ENCODE peak calls at places on chromosomes 16 and 17, in four cellular contexts. One of them, this sample, is unnamed.

GRCh38 chr16:82630688-82631087 is 3.9 kb downstream of the CDH13 start:
- DNase-seq in K562: no peak
- DNase-seq in A549: no peak
- DNase-seq in HepG2: no peak
- DNase-seq in this sample: no peak

GRCh38 chr17:80742091-80742490 is 197.5 kb downstream of the RPTOR start:
- DNase-seq in K562: no peak
- DNase-seq in A549: no peak
- DNase-seq in HepG2: no peak
- DNase-seq in this sample: no peak

GRCh38 chr17:1625053-1625452 is 3.6 kb downstream of the SLC43A2 start:
- DNase-seq in K562: no peak
- DNase-seq in A549: no peak
- DNase-seq in HepG2: no peak
- DNase-seq in this sample: no peak

GRCh38 chr17:2905269-2905668 is 109.0 kb downstream of the RAP1GAP2 start:
- DNase-seq in K562: no peak
- DNase-seq in A549: no peak
- DNase-seq in HepG2: no peak
- DNase-seq in this sample: no peak

GRCh38 chr17:60077672-60078519 is 825 bp downstream of the HEATR6 start:
- DNase-seq in K562: peak; percentile 64
- DNase-seq in A549: no peak
- DNase-seq in HepG2: no peak
- DNase-seq in this sample: no peak

GRCh38 chr16:74601131-74601871 is 5.6 kb downstream of the GLG1 start:
- DNase-seq in K562: peak; percentile 55
- DNase-seq in A549: no peak
- DNase-seq in HepG2: no peak
- DNase-seq in this sample: no peak

GRCh38 chr17:35743911-35744328 is 9.1 kb downstream of the GAS2L2 start:
- DNase-seq in K562: peak; percentile 45
- DNase-seq in A549: peak; percentile 49
- DNase-seq in HepG2: no peak
- DNase-seq in this sample: peak; percentile 80

GRCh38 chr17:37239690-37240344 is 136.0 kb upstream of the C17orf78 start:
- DNase-seq in K562: peak; percentile 30
- DNase-seq in A549: peak; percentile 21
- DNase-seq in HepG2: peak; percentile 8
- DNase-seq in this sample: no peak

GRCh38 chr16:11078812-11079459 is 134.6 kb downstream of the CLEC16A start:
- DNase-seq in K562: no peak
- DNase-seq in A549: no peak
- DNase-seq in HepG2: no peak
- DNase-seq in this sample: no peak

GRCh38 chr17:83109793-83110645 is 30.6 kb downstream of the METRNL start:
- DNase-seq in K562: peak; percentile 39
- DNase-seq in A549: peak; percentile 93
- DNase-seq in HepG2: peak; percentile 79
- DNase-seq in this sample: no peak

GRCh38 chr17:80523054-80523744 is 21.4 kb upstream of the RPTOR start:
- DNase-seq in K562: no peak
- DNase-seq in A549: no peak
- DNase-seq in HepG2: no peak
- DNase-seq in this sample: no peak

GRCh38 chr16:62882552-62883221 is 846.4 kb upstream of the CDH8 start:
- DNase-seq in K562: no peak
- DNase-seq in A549: no peak
- DNase-seq in HepG2: no peak
- DNase-seq in this sample: no peak

GRCh38 chr17:47210105-47210504 is 957 bp downstream of the MYL4 start:
- DNase-seq in K562: peak; percentile 62
- DNase-seq in A549: no peak
- DNase-seq in HepG2: no peak
- DNase-seq in this sample: no peak

GRCh38 chr16:11868412-11868980 is 17.2 kb upstream of the RSL1D1 start:
- DNase-seq in K562: no peak
- DNase-seq in A549: no peak
- DNase-seq in HepG2: no peak
- DNase-seq in this sample: no peak

GRCh38 chr17:42120161-42121065 is 754 bp downstream of the KAT2A start:
- DNase-seq in K562: peak; percentile 36
- DNase-seq in A549: no peak
- DNase-seq in HepG2: peak; percentile 43
- DNase-seq in this sample: peak; percentile 73

GRCh38 chr16:88375236-88376052 is 7.3 kb upstream of the ZNF469 start:
- DNase-seq in K562: no peak
- DNase-seq in A549: no peak
- DNase-seq in HepG2: no peak
- DNase-seq in this sample: no peak

GRCh38 chr17:65474658-65475057 is 86.8 kb downstream of the AXIN2 start:
- DNase-seq in K562: no peak
- DNase-seq in A549: peak; percentile 26
- DNase-seq in HepG2: no peak
- DNase-seq in this sample: no peak

GRCh38 chr17:65473985-65474384 is 87.5 kb downstream of the AXIN2 start:
- DNase-seq in K562: no peak
- DNase-seq in A549: no peak
- DNase-seq in HepG2: no peak
- DNase-seq in this sample: no peak

GRCh38 chr17:65473363-65473762 is 88.1 kb downstream of the AXIN2 start:
- DNase-seq in K562: no peak
- DNase-seq in A549: no peak
- DNase-seq in HepG2: no peak
- DNase-seq in this sample: no peak

GRCh38 chr17:65468321-65468720 is 93.1 kb downstream of the AXIN2 start:
- DNase-seq in K562: no peak
- DNase-seq in A549: no peak
- DNase-seq in HepG2: no peak
- DNase-seq in this sample: no peak

DNA sequence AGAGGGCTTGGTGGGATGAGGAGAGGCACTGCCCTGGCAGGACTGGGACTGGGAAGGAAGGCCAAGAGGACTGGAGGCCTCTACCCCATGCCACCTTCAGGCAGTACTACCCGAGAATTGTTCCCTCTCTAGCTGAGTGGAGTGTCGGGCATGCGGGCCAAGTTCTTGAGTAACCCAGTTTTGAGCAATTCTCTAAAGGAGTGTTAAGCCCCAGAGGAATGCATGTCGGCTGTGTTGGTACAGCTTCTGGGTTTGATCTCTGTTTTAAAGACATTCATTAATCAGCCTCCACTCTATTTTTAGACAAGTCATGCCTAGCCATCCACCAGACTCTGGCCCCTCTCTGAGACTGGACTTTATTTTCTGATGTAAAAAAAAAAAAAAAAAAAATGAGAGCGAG is 88.8 kb downstream of the AXIN2 start:
- DNase-seq in K562: no peak
- DNase-seq in A549: no peak
- DNase-seq in HepG2: no peak
- DNase-seq in this sample: no peak
- TF ChIP-seq PHF8 in K562: no peak
- TF ChIP-seq PHF8 in A549: no peak
- TF ChIP-seq PHF8 in HepG2: no peak
- TF ChIP-seq PHF8 in this sample: no peak

GRCh38 chr16:78761427-78761826 is 662.0 kb downstream of the WWOX start:
- DNase-seq in K562: no peak
- DNase-seq in A549: no peak
- DNase-seq in HepG2: no peak
- DNase-seq in this sample: no peak
- TF ChIP-seq PHF8 in K562: no peak
- TF ChIP-seq PHF8 in A549: no peak
- TF ChIP-seq PHF8 in HepG2: no peak
- TF ChIP-seq PHF8 in this sample: no peak

GRCh38 chr16:23131036-23131435 is 18.2 kb downstream of the USP31 start:
- DNase-seq in K562: no peak
- DNase-seq in A549: no peak
- DNase-seq in HepG2: no peak
- DNase-seq in this sample: no peak

GRCh38 chr16:23128056-23128455 is 21.2 kb downstream of the USP31 start:
- DNase-seq in K562: no peak
- DNase-seq in A549: no peak
- DNase-seq in HepG2: no peak
- DNase-seq in this sample: no peak

GRCh38 chr16:23131436-23131835 is 17.8 kb downstream of the USP31 start:
- DNase-seq in K562: no peak
- DNase-seq in A549: no peak
- DNase-seq in HepG2: no peak
- DNase-seq in this sample: no peak

GRCh38 chr16:23131841-23132576 is 17.2 kb downstream of the USP31 start:
- DNase-seq in K562: no peak
- DNase-seq in A549: no peak
- DNase-seq in HepG2: no peak
- DNase-seq in this sample: no peak

GRCh38 chr16:23129686-23130085 is 19.6 kb downstream of the USP31 start:
- DNase-seq in K562: no peak
- DNase-seq in A549: no peak
- DNase-seq in HepG2: no peak
- DNase-seq in this sample: no peak
- TF ChIP-seq PHF8 in K562: no peak
- TF ChIP-seq PHF8 in A549: no peak
- TF ChIP-seq PHF8 in HepG2: no peak
- TF ChIP-seq PHF8 in this sample: no peak

GRCh38 chr17:29874931-29875596 is 55.0 kb downstream of the SSH2 start:
- DNase-seq in K562: peak; percentile 57
- DNase-seq in A549: no peak
- DNase-seq in HepG2: no peak
- DNase-seq in this sample: no peak
- TF ChIP-seq PHF8 in K562: no peak
- TF ChIP-seq PHF8 in A549: no peak
- TF ChIP-seq PHF8 in HepG2: no peak
- TF ChIP-seq PHF8 in this sample: no peak

DNA sequence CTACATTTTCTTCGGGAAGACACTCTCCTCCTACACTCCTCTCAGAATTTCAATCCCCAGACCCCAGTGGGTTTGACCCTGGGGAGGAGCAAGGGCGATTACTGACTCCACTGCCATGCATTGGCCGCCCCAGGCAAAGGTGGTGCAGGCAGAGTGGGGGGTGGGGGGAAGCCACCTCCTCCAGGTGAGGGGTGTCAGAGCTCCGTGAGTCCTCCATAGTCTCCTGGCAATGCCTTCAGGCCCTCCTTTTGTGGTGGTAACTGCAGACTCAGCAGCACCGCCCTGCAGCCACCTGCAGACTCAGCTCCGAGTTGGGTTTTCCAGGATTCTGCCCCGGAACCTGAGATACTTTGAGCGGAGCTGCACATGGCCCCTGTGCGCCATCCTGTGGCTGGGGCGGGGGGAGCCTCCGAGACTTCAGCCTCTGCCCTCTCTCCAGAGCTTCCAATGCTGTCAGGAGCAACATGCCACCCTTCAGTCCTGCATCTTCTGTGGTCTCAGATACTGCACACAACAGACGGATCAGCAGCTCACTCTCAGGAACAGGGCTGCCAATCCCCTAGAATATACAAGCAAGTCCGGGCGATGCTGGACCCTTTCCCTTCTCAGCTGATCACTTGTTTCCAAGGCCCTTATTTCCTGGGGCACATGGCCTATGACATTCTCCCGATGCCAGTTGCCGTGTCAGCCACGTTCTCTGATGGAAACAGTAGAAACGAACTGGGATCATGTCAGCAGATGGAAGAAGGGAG is 2.4 kb upstream of the SLC47A2 start:
- DNase-seq in K562: peak; percentile 15
- DNase-seq in A549: peak; percentile 65
- DNase-seq in HepG2: peak; percentile 38
- DNase-seq in this sample: peak; percentile 78
- TF ChIP-seq PHF8 in K562: no peak
- TF ChIP-seq PHF8 in A549: no peak
- TF ChIP-seq PHF8 in HepG2: no peak
- TF ChIP-seq PHF8 in this sample: no peak

GRCh38 chr17:3961564-3962047 is 2.6 kb downstream of the ATP2A3 start:
- DNase-seq in K562: no peak
- DNase-seq in A549: no peak
- DNase-seq in HepG2: no peak
- DNase-seq in this sample: no peak
- TF ChIP-seq PHF8 in K562: no peak
- TF ChIP-seq PHF8 in A549: no peak
- TF ChIP-seq PHF8 in HepG2: no peak
- TF ChIP-seq PHF8 in this sample: no peak

GRCh38 chr16:58497935-58498334 is 2.0 kb upstream of the NDRG4 start:
- DNase-seq in K562: no peak
- DNase-seq in A549: no peak
- DNase-seq in HepG2: no peak
- DNase-seq in this sample: no peak
- TF ChIP-seq PHF8 in K562: no peak
- TF ChIP-seq PHF8 in A549: no peak
- TF ChIP-seq PHF8 in HepG2: no peak
- TF ChIP-seq PHF8 in this sample: no peak

GRCh38 chr17:56393156-56393555 is 200.3 kb upstream of the NOG start:
- DNase-seq in K562: no peak
- DNase-seq in A549: no peak
- DNase-seq in HepG2: no peak
- DNase-seq in this sample: no peak

GRCh38 chr17:56392274-56392673 is 201.2 kb upstream of the NOG start:
- DNase-seq in K562: no peak
- DNase-seq in A549: no peak
- DNase-seq in HepG2: no peak
- DNase-seq in this sample: no peak

GRCh38 chr17:56389356-56389755 is 204.1 kb upstream of the NOG start:
- DNase-seq in K562: no peak
- DNase-seq in A549: no peak
- DNase-seq in HepG2: no peak
- DNase-seq in this sample: no peak
- TF ChIP-seq PHF8 in K562: no peak
- TF ChIP-seq PHF8 in A549: no peak
- TF ChIP-seq PHF8 in HepG2: no peak
- TF ChIP-seq PHF8 in this sample: no peak

GRCh38 chr16:23286131-23286532 is 16.0 kb upstream of the SCNN1B start:
- DNase-seq in K562: no peak
- DNase-seq in A549: no peak
- DNase-seq in HepG2: no peak
- DNase-seq in this sample: no peak
- TF ChIP-seq PHF8 in K562: no peak
- TF ChIP-seq PHF8 in A549: no peak
- TF ChIP-seq PHF8 in HepG2: no peak
- TF ChIP-seq PHF8 in this sample: no peak